ENCODE peak calls at places on chromosomes 5 and 9, in six cellular contexts. G, I, L, Y, W and C are unnamed samples.

GRCh38 chr9:81682797-81683196 is 6.5 kb downstream of the TLE1 start:
- DNase-seq in G (no peak), I (no peak), L (no peak), Y (no peak), W (no peak), C (no peak)

GRCh38 chr9:20552874-20553624 is 69.2 kb downstream of the MLLT3 start:
- DNase-seq in G (no peak), I (peak), L (no peak), Y (no peak), W (no peak), C (no peak)

GRCh38 chr9:90420714-90421513 is 221.7 kb downstream of the DIRAS2 start:
- DNase-seq in G (no peak), I (no peak), L (no peak), Y (no peak), W (no peak), C (no peak)

GRCh38 chr9:91089405-91090131 is 272.1 kb downstream of the AUH start:
- DNase-seq in G (no peak), I (peak), L (peak), Y (no peak), W (no peak), C (no peak)

GRCh38 chr9:127222388-127223095 is 42.0 kb upstream of the GARNL3 start:
- DNase-seq in G (no peak), I (no peak), L (no peak), Y (no peak), W (no peak), C (no peak)

GRCh38 chr5:150434502-150434901 is 15.0 kb downstream of the RPS14 start:
- DNase-seq in G (no peak), I (peak), L (no peak), Y (no peak), W (peak), C (no peak)

GRCh38 chr9:92648447-92649406 is 21.2 kb downstream of the IPPK start:
- DNase-seq in G (no peak), I (no peak), L (no peak), Y (no peak), W (no peak), C (no peak)

GRCh38 chr5:167381457-167381856 is 910.0 kb upstream of the WWC1 start:
- DNase-seq in G (no peak), I (no peak), L (no peak), Y (no peak), W (no peak), C (no peak)

GRCh38 chr5:172805018-172805683 is 28.9 kb upstream of the ERGIC1 start:
- DNase-seq in G (no peak), I (no peak), L (no peak), Y (no peak), W (no peak), C (no peak)

GRCh38 chr5:149423287-149424268 is 44.5 kb upstream of the IL17B start:
- DNase-seq in G (no peak), I (peak), L (no peak), Y (no peak), W (no peak), C (no peak)

GRCh38 chr5:142716963-142717362 is 31.1 kb upstream of the FGF1 start:
- DNase-seq in G (peak), I (peak), L (peak), Y (no peak), W (no peak), C (no peak)

GRCh38 chr5:138539791-138540190 is 3.2 kb downstream of the ETF1 start:
- DNase-seq in G (no peak), I (no peak), L (no peak), Y (no peak), W (no peak), C (no peak)

GRCh38 chr5:14071433-14071832 is 71.7 kb upstream of the TRIO start:
- DNase-seq in G (no peak), I (peak), L (no peak), Y (no peak), W (no peak), C (no peak)

GRCh38 chr5:88675758-88676636 is 207.0 kb downstream of the MEF2C start:
- DNase-seq in G (no peak), I (peak), L (peak), Y (no peak), W (no peak), C (no peak)

GRCh38 chr5:55533806-55534435 is 843 bp downstream of the PLPP1 start:
- DNase-seq in G (peak), I (peak), L (peak), Y (peak), W (no peak), C (no peak)

GRCh38 chr5:158451203-158451982 is 592.4 kb upstream of the CLINT1 start:
- DNase-seq in G (peak), I (no peak), L (no peak), Y (no peak), W (peak), C (no peak)

GRCh38 chr5:10728679-10729078 is 32.4 kb downstream of the DAP start:
- DNase-seq in G (no peak), I (no peak), L (no peak), Y (no peak), W (no peak), C (no peak)

GRCh38 chr5:67089200-67089725 is 107.3 kb downstream of the CD180 start:
- DNase-seq in G (no peak), I (peak), L (no peak), Y (no peak), W (no peak), C (no peak)

GRCh38 chr9:75950983-75951382 is 60.5 kb downstream of the PCSK5 start:
- DNase-seq in G (no peak), I (no peak), L (no peak), Y (no peak), W (no peak), C (no peak)

GRCh38 chr5:36156619-36157018 is 4.7 kb downstream of the SKP2 start:
- DNase-seq in G (no peak), I (peak), L (no peak), Y (peak), W (peak), C (no peak)

GRCh38 chr5:169728418-169728817 is 91.3 kb downstream of the DOCK2 start:
- DNase-seq in G (no peak), I (no peak), L (no peak), Y (no peak), W (no peak), C (no peak)

GRCh38 chr5:177132504-177133118 is 962 bp upstream of the NSD1 start:
- DNase-seq in G (peak), I (no peak), L (no peak), Y (no peak), W (no peak), C (peak)

GRCh38 chr5:82018462-82018861 is 46.6 kb downstream of the ATG10 start:
- DNase-seq in G (no peak), I (peak), L (no peak), Y (no peak), W (no peak), C (no peak)

GRCh38 chr9:93025736-93026135 is 32.8 kb upstream of the SUSD3 start:
- DNase-seq in G (no peak), I (no peak), L (no peak), Y (no peak), W (no peak), C (no peak)

GRCh38 chr9:70121818-70122436 is 78.3 kb downstream of the MAMDC2 start:
- DNase-seq in G (peak), I (peak), L (no peak), Y (no peak), W (no peak), C (no peak)

GRCh38 chr9:99732715-99733114 is 89.0 kb upstream of the NR4A3 start:
- DNase-seq in G (no peak), I (peak), L (peak), Y (no peak), W (no peak), C (no peak)

GRCh38 chr9:76369583-76369982 is 24.6 kb downstream of the RFK start:
- DNase-seq in G (no peak), I (no peak), L (no peak), Y (no peak), W (no peak), C (no peak)

GRCh38 chr5:59525957-59526356 is 367.6 kb downstream of the PDE4D start:
- DNase-seq in G (no peak), I (peak), L (peak), Y (no peak), W (peak), C (no peak)